ENCODE peak calls at places on chromosomes 4 and X, in ten cellular contexts. C, Q, X, G, Y, K, D, P, L and R are unnamed samples.

GRCh38 chr4:2812985-2813384 is 20.1 kb downstream of the SH3BP2 start:
- DNase-seq in Y (no peak), P (no peak), L (no peak), X (no peak), Q (no peak), K (no peak), G (no peak), D (no peak), C (no peak), R (no peak)

GRCh38 chr4:181944527-181944926 is 298.7 kb upstream of the TENM3 start:
- DNase-seq in P (no peak), K (no peak), L (no peak), Y (no peak), D (no peak), C (no peak), G (no peak), Q (no peak), X (no peak), R (no peak)

GRCh38 chrX:104113237-104113965 is 1.1 kb downstream of the ZCCHC18 start:
- DNase-seq in Y (peak), G (no peak), D (peak), K (peak), L (peak), Q (no peak), P (peak), X (peak), C (peak), R (peak)

GRCh38 chr4:57044996-57045395 is 65.2 kb downstream of the IGFBP7 start:
- DNase-seq in C (no peak), G (peak), L (no peak), X (peak), D (no peak), K (no peak), Y (no peak), Q (no peak), P (no peak), R (no peak)

GRCh38 chr4:99180367-99181169 is 36.5 kb upstream of the ADH4 start:
- DNase-seq in D (no peak), C (no peak), G (no peak), Y (no peak), P (no peak), Q (peak), X (peak), L (no peak), K (no peak), R (no peak)

GRCh38 chr4:143300860-143301259 is 35.8 kb upstream of the GAB1 start:
- DNase-seq in K (no peak), G (no peak), Y (no peak), C (no peak), L (no peak), P (no peak), Q (no peak), X (no peak), D (no peak), R (no peak)

GRCh38 chr4:61528595-61528994 is 328.5 kb downstream of the ADGRL3 start:
- DNase-seq in X (no peak), C (no peak), Y (no peak), Q (no peak), L (no peak), K (no peak), D (no peak), G (no peak), P (no peak), R (no peak)

GRCh38 chr4:128337863-128338262 is 50.2 kb upstream of the PGRMC2 start:
- DNase-seq in L (no peak), Q (no peak), Y (no peak), G (no peak), X (no peak), D (no peak), K (no peak), C (no peak), P (no peak), R (no peak)

GRCh38 chrX:13212191-13212651 is 107.6 kb downstream of the ATXN3L start:
- DNase-seq in C (no peak), G (no peak), L (no peak), K (no peak), X (no peak), Q (no peak), Y (no peak), D (no peak), P (no peak), R (no peak)

GRCh38 chr4:43243433-43244116 is 351.1 kb downstream of the GRXCR1 start:
- DNase-seq in L (no peak), P (no peak), Q (no peak), C (no peak), D (no peak), X (no peak), G (no peak), Y (no peak), K (no peak), R (no peak)

GRCh38 chr4:15231265-15232091 is 196.4 kb upstream of the C1QTNF7 start:
- DNase-seq in C (peak), L (peak), X (peak), Y (peak), D (peak), Q (peak), P (peak), K (peak), G (no peak), R (peak)

GRCh38 chr4:118276551-118276950 is 76.3 kb downstream of the PRSS12 start:
- DNase-seq in P (no peak), D (no peak), X (no peak), L (no peak), Y (no peak), G (no peak), C (no peak), Q (no peak), K (no peak), R (no peak)

GRCh38 chrX:83419030-83419792 is 88.9 kb upstream of the POU3F4 start:
- DNase-seq in Q (no peak), G (no peak), L (no peak), P (no peak), X (no peak), Y (no peak), C (no peak), K (peak), D (no peak), R (no peak)
- H3K4me3 ChIP-seq in Q (no peak), G (no peak), L (no peak), P (no peak), X (no peak), Y (no peak), C (no peak), K (no peak), D (no peak), R (no peak)

GRCh38 chrX:46488712-46489111 is 56.5 kb downstream of the ZNF674 start:
- DNase-seq in C (no peak), G (no peak), P (no peak), X (no peak), Q (no peak), L (no peak), K (no peak), Y (no peak), D (peak), R (peak)

DNA sequence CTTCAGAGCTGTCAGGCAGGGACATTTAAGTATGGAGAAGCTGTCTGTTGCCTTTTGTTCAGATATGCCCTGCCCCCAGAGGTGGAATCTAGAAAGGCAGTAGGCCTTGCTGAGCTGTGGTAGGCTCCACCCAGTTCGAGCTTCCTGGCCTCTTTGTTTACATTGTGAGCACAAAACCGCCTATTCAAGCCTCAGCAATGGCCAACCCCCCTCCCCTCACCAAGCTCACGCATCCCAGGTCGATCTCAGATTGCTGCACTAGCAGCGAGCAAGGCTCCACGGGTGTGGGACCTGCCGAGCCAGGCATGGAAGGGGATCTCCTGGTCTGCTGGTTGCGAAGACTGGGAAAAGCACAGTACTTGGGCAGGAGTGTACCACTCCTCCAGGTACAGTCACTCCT is 59.3 kb downstream of the ZNF674 start:
- DNase-seq in Y (peak), P (no peak), Q (no peak), D (peak), C (no peak), G (no peak), L (no peak), K (no peak), X (no peak), R (peak)
- H3K4me3 ChIP-seq in Y (no peak), P (no peak), Q (no peak), D (no peak), C (no peak), G (no peak), L (no peak), K (no peak), X (no peak), R (no peak)

DNA sequence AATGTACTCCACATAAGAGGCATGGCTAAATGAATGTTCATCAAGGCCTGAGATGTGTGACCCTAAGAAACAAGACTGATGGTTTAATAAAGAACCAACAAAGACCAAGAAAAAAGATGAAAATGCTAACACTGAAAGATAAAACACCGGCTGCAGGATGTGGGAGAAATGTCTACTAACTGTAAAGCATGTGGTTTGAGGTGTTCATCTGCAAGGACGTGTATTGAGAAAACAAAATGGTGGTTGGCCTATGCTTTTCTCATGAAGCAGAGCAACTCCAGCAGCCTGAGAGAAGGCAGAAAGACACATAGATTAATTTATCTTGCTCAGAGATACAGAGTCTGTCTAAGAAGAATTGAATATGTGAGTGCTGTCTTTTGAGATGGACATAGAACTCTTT is 109.3 kb downstream of the KDR start:
- DNase-seq in Q (no peak), K (no peak), L (no peak), D (no peak), X (no peak), C (no peak), G (no peak), Y (no peak), P (no peak), R (no peak)
- H3K4me3 ChIP-seq in Q (no peak), K (no peak), L (no peak), D (no peak), X (no peak), C (no peak), G (no peak), Y (no peak), P (no peak), R (no peak)

GRCh38 chrX:3351287-3351686 is 4.8 kb upstream of the MXRA5 start:
- DNase-seq in Y (no peak), P (no peak), Q (no peak), G (no peak), K (no peak), L (no peak), D (no peak), X (no peak), C (no peak), R (no peak)

GRCh38 chrX:3345281-3346081 is 971 bp downstream of the MXRA5 start:
- DNase-seq in C (peak), D (no peak), K (peak), P (peak), Q (peak), X (peak), Y (no peak), G (no peak), L (no peak), R (peak)

GRCh38 chrX:3348191-3348590 is 1.7 kb upstream of the MXRA5 start:
- DNase-seq in C (no peak), K (no peak), X (no peak), Y (no peak), Q (no peak), L (no peak), P (no peak), G (no peak), D (no peak), R (no peak)

DNA sequence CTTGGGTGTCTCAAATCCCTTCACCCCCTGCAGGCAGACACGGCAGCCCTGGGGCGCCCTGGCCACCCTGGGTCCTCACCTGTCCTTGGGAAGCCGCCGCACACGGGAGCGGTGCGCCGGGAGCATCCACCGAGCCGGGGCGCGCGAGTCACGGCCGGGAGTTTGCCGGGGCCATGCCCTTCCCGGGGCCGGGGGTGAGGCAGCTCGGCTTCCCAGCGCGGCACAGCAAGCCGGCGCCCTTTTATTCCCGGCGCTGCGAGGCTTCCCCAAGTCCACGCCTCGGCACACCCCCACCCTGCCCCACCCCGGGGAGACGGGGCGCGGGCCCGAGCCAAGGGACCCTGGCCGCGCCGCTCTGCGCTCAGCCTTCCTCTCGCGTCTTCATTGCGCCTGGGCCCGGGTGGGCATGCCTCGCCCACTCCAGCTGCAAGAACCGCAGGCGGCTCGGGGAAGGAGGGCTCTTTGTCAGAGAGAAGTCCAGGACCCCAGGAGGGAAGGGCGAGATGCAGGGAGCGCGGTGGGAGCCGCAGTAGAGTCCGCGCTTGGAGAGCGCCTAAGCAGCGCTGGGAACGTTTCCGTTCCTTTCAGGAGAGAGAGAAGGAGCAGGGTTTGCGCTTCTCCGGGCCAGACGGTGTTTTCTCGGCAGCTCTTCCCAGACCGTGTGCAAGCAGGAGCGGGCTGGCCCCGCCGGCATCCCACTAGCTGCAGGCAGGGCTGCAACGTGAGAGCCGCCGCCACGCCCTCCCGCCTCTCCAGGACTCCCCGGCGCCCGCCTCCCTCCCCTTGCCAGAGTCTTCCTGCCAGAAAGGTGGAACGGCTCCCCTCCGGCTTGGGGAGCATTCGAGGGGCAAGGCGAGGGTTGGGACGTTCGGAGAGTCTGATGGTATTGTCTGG is at the start of gene MXRA5:
- DNase-seq in Y (no peak), K (no peak), L (no peak), Q (peak), G (no peak), C (peak), X (peak), P (no peak), D (peak), R (peak)
- H3K4me3 ChIP-seq in Y (no peak), K (peak), L (no peak), Q (peak), G (peak), C (peak), X (peak), P (peak), D (peak), R (peak)

GRCh38 chrX:137427813-137428212 is 138.1 kb upstream of the ZIC3 start:
- DNase-seq in D (no peak), Y (no peak), P (no peak), K (no peak), X (peak), L (no peak), C (no peak), G (no peak), Q (no peak), R (peak)
- H3K4me3 ChIP-seq in D (peak), Y (no peak), P (peak), K (peak), X (peak), L (peak), C (peak), G (peak), Q (peak), R (peak)

GRCh38 chr4:169267070-169267469 is 3.7 kb downstream of the SH3RF1 start:
- DNase-seq in X (no peak), L (no peak), Y (no peak), P (no peak), C (no peak), G (no peak), Q (no peak), D (no peak), K (no peak), R (no peak)
- H3K4me3 ChIP-seq in X (no peak), L (no peak), Y (no peak), P (no peak), C (peak), G (peak), Q (no peak), D (no peak), K (peak), R (no peak)

DNA sequence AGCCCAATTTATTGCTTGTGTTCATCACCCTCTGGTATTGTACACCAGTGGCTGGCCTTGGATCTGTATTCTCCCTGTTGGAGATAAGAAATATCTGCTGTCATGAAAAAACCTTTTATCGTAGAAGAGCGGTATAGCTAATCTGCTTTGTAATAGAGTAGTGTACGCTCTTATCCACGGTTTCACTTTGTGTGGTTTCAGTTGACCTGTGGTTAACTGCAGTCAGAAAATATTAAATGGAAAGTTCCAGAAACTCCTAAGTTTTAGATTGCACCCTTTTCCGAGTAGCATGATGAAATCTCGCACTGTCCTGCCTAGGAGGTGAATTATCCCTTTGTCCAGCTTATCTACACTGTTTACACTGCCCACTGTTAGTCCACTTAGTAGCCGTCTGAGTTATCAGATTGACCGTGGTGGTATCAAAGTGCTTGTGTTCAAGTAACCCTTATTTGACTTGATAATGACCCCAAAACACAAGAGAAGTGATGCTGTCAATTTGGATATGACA is 42.4 kb downstream of the KDM6A start:
- DNase-seq in G (no peak), Y (no peak), P (no peak), K (no peak), D (no peak), X (peak), C (no peak), Q (no peak), L (no peak), R (no peak)
- H3K4me3 ChIP-seq in G (no peak), Y (no peak), P (no peak), K (no peak), D (no peak), X (peak), C (no peak), Q (no peak), L (no peak), R (no peak)

GRCh38 chrX:68894142-68894512 is 65.3 kb downstream of the EFNB1 start:
- DNase-seq in D (no peak), L (no peak), G (no peak), P (no peak), Q (no peak), C (no peak), Y (no peak), X (no peak), K (peak), R (no peak)
- H3K4me3 ChIP-seq in D (no peak), L (no peak), G (no peak), P (no peak), Q (no peak), C (no peak), Y (no peak), X (no peak), K (peak), R (peak)

DNA sequence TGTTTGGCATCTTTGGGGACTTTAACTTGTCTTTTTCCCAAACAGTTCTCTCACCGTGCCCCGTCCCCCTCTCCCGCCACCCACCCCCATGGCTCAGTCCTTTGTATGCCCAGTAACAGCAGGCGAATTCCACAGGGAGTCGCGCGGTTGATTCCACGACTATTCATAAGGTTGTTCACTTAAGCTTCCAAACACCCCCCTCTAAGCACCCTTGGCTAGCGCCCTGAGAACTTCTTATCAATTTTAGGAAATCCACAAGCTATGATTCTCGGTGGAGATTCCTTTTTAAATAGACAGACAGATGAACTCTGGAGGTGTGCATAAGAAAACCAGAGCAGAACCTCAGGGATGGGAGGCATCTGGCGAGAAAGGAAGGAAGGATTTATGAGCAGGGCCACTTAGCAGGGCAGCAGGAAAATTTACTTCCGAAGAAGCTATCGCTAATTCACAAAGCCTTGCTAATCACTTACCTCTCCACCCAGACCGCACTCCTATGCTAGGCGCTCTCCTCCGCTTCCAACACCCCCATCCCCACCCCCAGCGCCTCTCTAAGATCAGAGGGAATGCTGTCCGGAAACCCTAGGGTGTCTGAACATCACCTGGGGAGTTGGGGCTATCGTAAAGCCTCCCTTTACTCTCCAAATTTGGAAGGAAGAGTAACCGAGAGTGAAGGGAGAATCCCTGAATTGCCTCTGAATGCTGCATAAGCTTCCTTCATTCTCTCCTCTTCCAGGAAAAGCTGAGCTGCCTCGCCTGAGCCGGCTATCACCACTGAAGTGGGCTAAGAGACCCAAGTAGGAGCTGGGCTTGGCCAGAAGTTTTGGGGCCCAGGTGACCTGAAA is 1.7 kb downstream of the UNC5C start:
- DNase-seq in P (no peak), L (no peak), Q (no peak), G (no peak), Y (no peak), X (peak), K (no peak), C (no peak), D (no peak), R (peak)
- H3K4me3 ChIP-seq in P (peak), L (no peak), Q (no peak), G (no peak), Y (no peak), X (peak), K (peak), C (peak), D (peak), R (peak)

GRCh38 chr4:76458829-76459228 is 23.8 kb downstream of the SHROOM3 start:
- DNase-seq in Y (no peak), Q (no peak), P (no peak), L (no peak), D (no peak), C (no peak), X (no peak), K (no peak), G (no peak), R (peak)
- H3K4me3 ChIP-seq in Y (no peak), Q (no peak), P (no peak), L (no peak), D (no peak), C (no peak), X (no peak), K (no peak), G (no peak), R (no peak)